ENCODE peak calls at places on chromosomes 2 and 18, in nine cellular contexts. One of them, this sample, is unnamed.
A peak's percentile ranks its signal among the peaks of the same experiment; 100 is the strongest.

GRCh38 chr2:160062283-160063005 is at the start of gene PLA2R1:
- DNase-seq in neural progenitor cell: peak; percentile 78
- DNase-seq in dorsolateral prefrontal cortex: no peak
- DNase-seq in left lung: peak; percentile 45
- DNase-seq in CD4-positive, alpha-beta T cell: no peak
- DNase-seq in K562: no peak
- DNase-seq in tibial nerve: peak; percentile 52
- DNase-seq in Peyer's patch: no peak
- DNase-seq in pancreas: peak; percentile 73
- DNase-seq in this sample: no peak

GRCh38 chr2:65435625-65436168 is 3.3 kb upstream of the SPRED2 start:
- DNase-seq in neural progenitor cell: peak; percentile 93
- DNase-seq in dorsolateral prefrontal cortex: peak; percentile 78
- DNase-seq in left lung: peak; percentile 85
- DNase-seq in CD4-positive, alpha-beta T cell: no peak
- DNase-seq in K562: peak; percentile 94
- DNase-seq in tibial nerve: peak; percentile 73
- DNase-seq in Peyer's patch: peak; percentile 47
- DNase-seq in pancreas: peak; percentile 94
- DNase-seq in this sample: peak; percentile 90

GRCh38 chr18:43961713-43962112 is 684.4 kb upstream of the SYT4 start:
- DNase-seq in neural progenitor cell: no peak
- DNase-seq in dorsolateral prefrontal cortex: no peak
- DNase-seq in left lung: no peak
- DNase-seq in CD4-positive, alpha-beta T cell: no peak
- DNase-seq in K562: no peak
- DNase-seq in tibial nerve: no peak
- DNase-seq in Peyer's patch: no peak
- DNase-seq in pancreas: no peak
- DNase-seq in this sample: no peak

GRCh38 chr2:165007162-165007744 is 51.9 kb upstream of the SLC38A11 start:
- DNase-seq in neural progenitor cell: no peak
- DNase-seq in dorsolateral prefrontal cortex: no peak
- DNase-seq in left lung: no peak
- DNase-seq in CD4-positive, alpha-beta T cell: no peak
- DNase-seq in K562: no peak
- DNase-seq in tibial nerve: no peak
- DNase-seq in Peyer's patch: no peak
- DNase-seq in pancreas: no peak
- DNase-seq in this sample: no peak

GRCh38 chr2:190863946-190864345 is 16.7 kb upstream of the GLS start:
- DNase-seq in neural progenitor cell: no peak
- DNase-seq in dorsolateral prefrontal cortex: no peak
- DNase-seq in left lung: peak; percentile 72
- DNase-seq in CD4-positive, alpha-beta T cell: no peak
- DNase-seq in K562: no peak
- DNase-seq in tibial nerve: no peak
- DNase-seq in Peyer's patch: no peak
- DNase-seq in pancreas: no peak
- DNase-seq in this sample: no peak

GRCh38 chr2:146317959-146318358 is 1526.9 kb upstream of the ACVR2A start:
- DNase-seq in neural progenitor cell: no peak
- DNase-seq in dorsolateral prefrontal cortex: no peak
- DNase-seq in left lung: no peak
- DNase-seq in CD4-positive, alpha-beta T cell: no peak
- DNase-seq in K562: no peak
- DNase-seq in tibial nerve: no peak
- DNase-seq in Peyer's patch: no peak
- DNase-seq in pancreas: no peak
- DNase-seq in this sample: no peak

GRCh38 chr2:85418132-85419008 is at the start of gene SH2D6:
- DNase-seq in neural progenitor cell: peak; percentile 91
- DNase-seq in dorsolateral prefrontal cortex: peak; percentile 83
- DNase-seq in left lung: peak; percentile 88
- DNase-seq in CD4-positive, alpha-beta T cell: peak; percentile 74
- DNase-seq in K562: peak; percentile 93
- DNase-seq in tibial nerve: peak; percentile 84
- DNase-seq in Peyer's patch: peak; percentile 85
- DNase-seq in pancreas: peak; percentile 91
- DNase-seq in this sample: peak; percentile 84

GRCh38 chr2:230602562-230603230 is 109.9 kb upstream of the CAB39 start:
- DNase-seq in neural progenitor cell: no peak
- DNase-seq in dorsolateral prefrontal cortex: no peak
- DNase-seq in left lung: no peak
- DNase-seq in CD4-positive, alpha-beta T cell: peak; percentile 64
- DNase-seq in K562: peak; percentile 21
- DNase-seq in tibial nerve: no peak
- DNase-seq in Peyer's patch: peak; percentile 88
- DNase-seq in pancreas: no peak
- DNase-seq in this sample: no peak

GRCh38 chr2:190575263-190575662 is 40.7 kb upstream of the NEMP2 start:
- DNase-seq in neural progenitor cell: no peak
- DNase-seq in dorsolateral prefrontal cortex: no peak
- DNase-seq in left lung: no peak
- DNase-seq in CD4-positive, alpha-beta T cell: no peak
- DNase-seq in K562: no peak
- DNase-seq in tibial nerve: no peak
- DNase-seq in Peyer's patch: no peak
- DNase-seq in pancreas: no peak
- DNase-seq in this sample: no peak

GRCh38 chr2:231930601-231931281 is 4.5 kb upstream of the NPPC start:
- DNase-seq in neural progenitor cell: no peak
- DNase-seq in dorsolateral prefrontal cortex: no peak
- DNase-seq in left lung: peak; percentile 8
- DNase-seq in CD4-positive, alpha-beta T cell: no peak
- DNase-seq in K562: no peak
- DNase-seq in tibial nerve: no peak
- DNase-seq in Peyer's patch: no peak
- DNase-seq in pancreas: no peak
- DNase-seq in this sample: peak; percentile 3

GRCh38 chr2:42969231-42970150 is 177.1 kb upstream of the HAAO start:
- DNase-seq in neural progenitor cell: no peak
- DNase-seq in dorsolateral prefrontal cortex: no peak
- DNase-seq in left lung: peak; percentile 24
- DNase-seq in CD4-positive, alpha-beta T cell: no peak
- DNase-seq in K562: no peak
- DNase-seq in tibial nerve: no peak
- DNase-seq in Peyer's patch: no peak
- DNase-seq in pancreas: no peak
- DNase-seq in this sample: no peak

GRCh38 chr2:224392545-224392944 is 9.4 kb downstream of the FAM124B start:
- DNase-seq in neural progenitor cell: no peak
- DNase-seq in dorsolateral prefrontal cortex: no peak
- DNase-seq in left lung: no peak
- DNase-seq in CD4-positive, alpha-beta T cell: no peak
- DNase-seq in K562: no peak
- DNase-seq in tibial nerve: no peak
- DNase-seq in Peyer's patch: no peak
- DNase-seq in pancreas: no peak
- DNase-seq in this sample: no peak

GRCh38 chr2:132586835-132587234 is 83.2 kb downstream of the LYPD1 start:
- DNase-seq in neural progenitor cell: no peak
- DNase-seq in dorsolateral prefrontal cortex: no peak
- DNase-seq in left lung: no peak
- DNase-seq in CD4-positive, alpha-beta T cell: no peak
- DNase-seq in K562: no peak
- DNase-seq in tibial nerve: no peak
- DNase-seq in Peyer's patch: no peak
- DNase-seq in pancreas: no peak
- DNase-seq in this sample: no peak

GRCh38 chr2:199985625-199986207 is 30.3 kb downstream of the MAIP1 start:
- DNase-seq in neural progenitor cell: peak; percentile 71
- DNase-seq in dorsolateral prefrontal cortex: no peak
- DNase-seq in left lung: peak; percentile 51
- DNase-seq in CD4-positive, alpha-beta T cell: peak; percentile 17
- DNase-seq in K562: peak; percentile 56
- DNase-seq in tibial nerve: peak; percentile 64
- DNase-seq in Peyer's patch: peak; percentile 26
- DNase-seq in pancreas: no peak
- DNase-seq in this sample: peak; percentile 86

GRCh38 chr2:29010946-29011649 is 30.0 kb downstream of the TOGARAM2 start:
- DNase-seq in neural progenitor cell: peak; percentile 32
- DNase-seq in dorsolateral prefrontal cortex: no peak
- DNase-seq in left lung: peak; percentile 49
- DNase-seq in CD4-positive, alpha-beta T cell: peak; percentile 28
- DNase-seq in K562: no peak
- DNase-seq in tibial nerve: no peak
- DNase-seq in Peyer's patch: peak; percentile 62
- DNase-seq in pancreas: no peak
- DNase-seq in this sample: peak; percentile 59

GRCh38 chr2:152370783-152371182 is 35.8 kb downstream of the FMNL2 start:
- DNase-seq in neural progenitor cell: no peak
- DNase-seq in dorsolateral prefrontal cortex: no peak
- DNase-seq in left lung: no peak
- DNase-seq in CD4-positive, alpha-beta T cell: no peak
- DNase-seq in K562: no peak
- DNase-seq in tibial nerve: no peak
- DNase-seq in Peyer's patch: no peak
- DNase-seq in pancreas: no peak
- DNase-seq in this sample: no peak

GRCh38 chr2:15842771-15843666 is 97.3 kb upstream of the MYCN start:
- DNase-seq in neural progenitor cell: no peak
- DNase-seq in dorsolateral prefrontal cortex: peak; percentile 67
- DNase-seq in left lung: no peak
- DNase-seq in CD4-positive, alpha-beta T cell: no peak
- DNase-seq in K562: no peak
- DNase-seq in tibial nerve: no peak
- DNase-seq in Peyer's patch: no peak
- DNase-seq in pancreas: no peak
- DNase-seq in this sample: peak; percentile 40

GRCh38 chr18:23038712-23039111 is 96.6 kb upstream of the CABLES1 start:
- DNase-seq in neural progenitor cell: no peak
- DNase-seq in dorsolateral prefrontal cortex: no peak
- DNase-seq in left lung: no peak
- DNase-seq in CD4-positive, alpha-beta T cell: no peak
- DNase-seq in K562: no peak
- DNase-seq in tibial nerve: no peak
- DNase-seq in Peyer's patch: no peak
- DNase-seq in pancreas: no peak
- DNase-seq in this sample: no peak

GRCh38 chr2:238081561-238081960 is 18.6 kb upstream of the ESPNL start:
- DNase-seq in neural progenitor cell: no peak
- DNase-seq in dorsolateral prefrontal cortex: no peak
- DNase-seq in left lung: no peak
- DNase-seq in CD4-positive, alpha-beta T cell: no peak
- DNase-seq in K562: no peak
- DNase-seq in tibial nerve: no peak
- DNase-seq in Peyer's patch: no peak
- DNase-seq in pancreas: no peak
- DNase-seq in this sample: no peak

GRCh38 chr2:238082151-238082550 is 18.0 kb upstream of the ESPNL start:
- DNase-seq in neural progenitor cell: no peak
- DNase-seq in dorsolateral prefrontal cortex: no peak
- DNase-seq in left lung: no peak
- DNase-seq in CD4-positive, alpha-beta T cell: no peak
- DNase-seq in K562: no peak
- DNase-seq in tibial nerve: no peak
- DNase-seq in Peyer's patch: no peak
- DNase-seq in pancreas: no peak
- DNase-seq in this sample: no peak

GRCh38 chr2:238079874-238080327 is 19.1 kb downstream of the SCLY start:
- DNase-seq in neural progenitor cell: no peak
- DNase-seq in dorsolateral prefrontal cortex: no peak
- DNase-seq in left lung: no peak
- DNase-seq in CD4-positive, alpha-beta T cell: no peak
- DNase-seq in K562: no peak
- DNase-seq in tibial nerve: no peak
- DNase-seq in Peyer's patch: no peak
- DNase-seq in pancreas: no peak
- DNase-seq in this sample: no peak

GRCh38 chr2:238080518-238080917 is 19.6 kb upstream of the ESPNL start:
- DNase-seq in neural progenitor cell: no peak
- DNase-seq in dorsolateral prefrontal cortex: no peak
- DNase-seq in left lung: no peak
- DNase-seq in CD4-positive, alpha-beta T cell: no peak
- DNase-seq in K562: no peak
- DNase-seq in tibial nerve: no peak
- DNase-seq in Peyer's patch: no peak
- DNase-seq in pancreas: no peak
- DNase-seq in this sample: no peak

GRCh38 chr2:238081150-238081549 is 19.0 kb upstream of the ESPNL start:
- DNase-seq in neural progenitor cell: no peak
- DNase-seq in dorsolateral prefrontal cortex: no peak
- DNase-seq in left lung: no peak
- DNase-seq in CD4-positive, alpha-beta T cell: no peak
- DNase-seq in K562: no peak
- DNase-seq in tibial nerve: no peak
- DNase-seq in Peyer's patch: no peak
- DNase-seq in pancreas: no peak
- DNase-seq in this sample: no peak
- H3K27ac ChIP-seq in neural progenitor cell: no peak overlapping the region
- H3K27ac ChIP-seq in dorsolateral prefrontal cortex: peak overlapping the region; percentile 65
- H3K27ac ChIP-seq in left lung: no peak overlapping the region
- H3K27ac ChIP-seq in CD4-positive, alpha-beta T cell: no peak overlapping the region
- H3K27ac ChIP-seq in K562: no peak overlapping the region
- H3K27ac ChIP-seq in tibial nerve: no peak overlapping the region
- H3K27ac ChIP-seq in Peyer's patch: no peak overlapping the region
- H3K27ac ChIP-seq in pancreas: no peak overlapping the region
- H3K27ac ChIP-seq in this sample: no peak overlapping the region

DNA sequence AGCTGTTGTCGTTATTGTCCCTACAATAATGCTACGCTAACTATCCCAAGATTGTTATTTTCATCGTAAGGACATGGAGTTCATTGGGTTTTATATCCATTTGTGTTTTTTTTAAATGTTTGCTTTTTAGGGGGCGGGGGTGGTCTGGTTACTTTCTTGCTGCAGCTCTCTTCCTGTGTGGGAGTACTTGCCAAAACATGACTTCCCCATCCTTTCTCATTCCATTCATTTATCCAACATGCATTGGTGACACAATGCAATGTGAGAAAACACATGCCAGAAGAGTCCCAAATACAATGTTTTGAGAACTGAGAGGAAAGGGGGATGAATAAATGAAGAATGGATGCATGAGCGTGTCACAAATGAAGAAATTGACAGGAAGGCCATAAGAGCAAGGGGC is 55.9 kb downstream of the E2F6 start:
- DNase-seq in neural progenitor cell: no peak
- DNase-seq in dorsolateral prefrontal cortex: no peak
- DNase-seq in left lung: no peak
- DNase-seq in CD4-positive, alpha-beta T cell: no peak
- DNase-seq in K562: no peak
- DNase-seq in tibial nerve: no peak
- DNase-seq in Peyer's patch: no peak
- DNase-seq in pancreas: no peak
- DNase-seq in this sample: no peak
- TF ChIP-seq CTCF in neural progenitor cell: no peak
- TF ChIP-seq CTCF in dorsolateral prefrontal cortex: no peak
- TF ChIP-seq CTCF in left lung: no peak
- TF ChIP-seq CTCF in CD4-positive, alpha-beta T cell: no peak
- TF ChIP-seq CTCF in K562: no peak
- TF ChIP-seq CTCF in tibial nerve: no peak
- TF ChIP-seq CTCF in Peyer's patch: no peak
- TF ChIP-seq CTCF in pancreas: no peak
- TF ChIP-seq CTCF in this sample: no peak

GRCh38 chr18:58491773-58492752 is 136.8 kb downstream of the ALPK2 start:
- DNase-seq in neural progenitor cell: no peak
- DNase-seq in dorsolateral prefrontal cortex: no peak
- DNase-seq in left lung: no peak
- DNase-seq in CD4-positive, alpha-beta T cell: no peak
- DNase-seq in K562: no peak
- DNase-seq in tibial nerve: no peak
- DNase-seq in Peyer's patch: no peak
- DNase-seq in pancreas: no peak
- DNase-seq in this sample: no peak
- H3K27ac ChIP-seq in neural progenitor cell: no peak overlapping the region
- H3K27ac ChIP-seq in dorsolateral prefrontal cortex: no peak overlapping the region
- H3K27ac ChIP-seq in left lung: no peak overlapping the region
- H3K27ac ChIP-seq in CD4-positive, alpha-beta T cell: no peak overlapping the region
- H3K27ac ChIP-seq in K562: no peak overlapping the region
- H3K27ac ChIP-seq in tibial nerve: no peak overlapping the region
- H3K27ac ChIP-seq in Peyer's patch: no peak overlapping the region
- H3K27ac ChIP-seq in pancreas: no peak overlapping the region
- H3K27ac ChIP-seq in this sample: no peak overlapping the region

GRCh38 chr2:126227250-126227649 is 428.7 kb upstream of the GYPC start:
- DNase-seq in neural progenitor cell: peak; percentile 13
- DNase-seq in dorsolateral prefrontal cortex: no peak
- DNase-seq in left lung: no peak
- DNase-seq in CD4-positive, alpha-beta T cell: no peak
- DNase-seq in K562: peak; percentile 12
- DNase-seq in tibial nerve: no peak
- DNase-seq in Peyer's patch: no peak
- DNase-seq in pancreas: no peak
- DNase-seq in this sample: no peak
- TF ChIP-seq CTCF in neural progenitor cell: peak; percentile 46
- TF ChIP-seq CTCF in dorsolateral prefrontal cortex: no peak
- TF ChIP-seq CTCF in left lung: no peak
- TF ChIP-seq CTCF in CD4-positive, alpha-beta T cell: no peak
- TF ChIP-seq CTCF in K562: peak; percentile 43
- TF ChIP-seq CTCF in tibial nerve: no peak
- TF ChIP-seq CTCF in Peyer's patch: no peak
- TF ChIP-seq CTCF in pancreas: no peak
- TF ChIP-seq CTCF in this sample: peak; percentile 18